ENCODE peak calls at places on chromosomes 1 and 21, in five cellular contexts. U is colonic mucosa, Q is astrocyte, I is lung, B is neural progenitor cell. S is an unnamed sample.

GRCh38 chr1:56473582-56474270 is 105.6 kb downstream of the PLPP3 start:
- DNase-seq in U (no peak), I (no peak), B (no peak), Q (peak), S (no peak)

GRCh38 chr1:98429851-98430496 is 231.5 kb upstream of the SNX7 start:
- DNase-seq in I (peak), B (peak), Q (no peak), U (no peak), S (no peak)

GRCh38 chr21:32004281-32004680 is 131.5 kb downstream of the HUNK start:
- DNase-seq in I (no peak), B (no peak), Q (no peak), U (no peak), S (no peak)

GRCh38 chr21:26042181-26042876 is 128.2 kb downstream of the APP start:
- DNase-seq in I (no peak), U (no peak), B (no peak), Q (no peak), S (no peak)

GRCh38 chr1:42981871-42982270 is 23.2 kb upstream of the SLC2A1 start:
- DNase-seq in Q (no peak), I (no peak), B (no peak), U (no peak), S (no peak)

GRCh38 chr1:64856564-64856963 is 109.8 kb downstream of the JAK1 start:
- DNase-seq in Q (no peak), B (no peak), U (peak), I (peak), S (peak)

GRCh38 chr1:117674521-117675400 is 68.9 kb downstream of the TENT5C start:
- DNase-seq in U (peak), B (no peak), I (no peak), Q (peak), S (no peak)

GRCh38 chr21:32524010-32524719 is 61.2 kb downstream of the TCP10L start:
- DNase-seq in U (no peak), Q (peak), B (peak), I (no peak), S (no peak)

GRCh38 chr1:74534241-74534640 is 21.8 kb upstream of the LRRC53 start:
- DNase-seq in B (no peak), I (no peak), U (no peak), Q (peak), S (no peak)

GRCh38 chr1:172599912-172600311 is 59.0 kb upstream of the FASLG start:
- DNase-seq in Q (no peak), I (no peak), B (no peak), U (no peak), S (no peak)

GRCh38 chr1:47559944-47560695 is 122.3 kb downstream of the FOXD2 start:
- DNase-seq in U (peak), I (no peak), Q (no peak), B (no peak), S (no peak)

GRCh38 chr1:65418522-65419185 is 1.8 kb upstream of the LEPR start:
- DNase-seq in U (no peak), I (no peak), B (no peak), Q (no peak), S (no peak)

GRCh38 chr21:39483917-39484316 is 32.1 kb downstream of the SH3BGR start:
- DNase-seq in I (no peak), Q (peak), B (no peak), U (no peak), S (no peak)

GRCh38 chr21:24204641-24205040 is 1402.6 kb downstream of the MRPL39 start:
- DNase-seq in Q (no peak), U (no peak), I (no peak), B (no peak), S (no peak)

GRCh38 chr1:93844262-93845045 is 34.6 kb downstream of the DNTTIP2 start:
- DNase-seq in Q (peak), U (peak), B (peak), I (peak), S (no peak)

GRCh38 chr1:71068325-71069240 is 12.3 kb downstream of the ZRANB2 start:
- DNase-seq in B (no peak), Q (no peak), I (no peak), U (no peak), S (no peak)

GRCh38 chr1:214541693-214542092 is 9.7 kb downstream of the PTPN14 start:
- DNase-seq in Q (no peak), U (no peak), I (no peak), B (no peak), S (no peak)

GRCh38 chr1:30757196-30757949 is at the start of gene LAPTM5:
- DNase-seq in U (peak), I (peak), Q (peak), B (no peak), S (peak)

GRCh38 chr1:33736496-33736895 is 127.4 kb upstream of the HMGB4 start:
- DNase-seq in Q (no peak), B (no peak), I (no peak), U (no peak), S (no peak)

GRCh38 chr1:202811296-202812175 is 782 bp downstream of the PCAT6 start:
- DNase-seq in Q (no peak), I (no peak), B (no peak), U (peak), S (peak)

GRCh38 chr1:59237905-59238304 is 59.0 kb upstream of the FGGY start:
- DNase-seq in Q (peak), B (no peak), U (no peak), I (no peak), S (no peak)

GRCh38 chr1:213669964-213670691 is 317.6 kb upstream of the PROX1 start:
- DNase-seq in U (peak), Q (no peak), B (no peak), I (no peak), S (no peak)

GRCh38 chr1:119735217-119735616 is 23.5 kb downstream of the PHGDH start:
- DNase-seq in B (no peak), I (no peak), U (no peak), Q (no peak), S (no peak)

GRCh38 chr1:171606402-171606941 is 15.6 kb upstream of the MYOCOS start:
- DNase-seq in I (no peak), U (no peak), Q (no peak), B (no peak), S (no peak)

GRCh38 chr1:66623812-66624211 is 89.9 kb downstream of the SGIP1 start:
- DNase-seq in Q (peak), B (no peak), U (no peak), I (no peak), S (no peak)

GRCh38 chr1:69504730-69505252 is 62.9 kb upstream of the LRRC7 start:
- DNase-seq in I (no peak), U (no peak), B (no peak), Q (no peak), S (no peak)

GRCh38 chr1:175922254-175922881 is 179.0 kb upstream of the TNR start:
- DNase-seq in B (no peak), Q (no peak), I (no peak), U (no peak), S (no peak)

GRCh38 chr1:154810571-154810970 is 59.5 kb downstream of the KCNN3 start:
- DNase-seq in I (no peak), B (no peak), Q (no peak), U (no peak), S (no peak)

GRCh38 chr1:81449786-81450185 is 350.9 kb upstream of the ADGRL2 start:
- DNase-seq in B (no peak), I (no peak), Q (peak), U (no peak), S (no peak)

GRCh38 chr1:187718527-187718926 is 889.8 kb downstream of the PLA2G4A start:
- DNase-seq in I (no peak), Q (no peak), B (no peak), U (no peak), S (no peak)

GRCh38 chr1:3014443-3015268 is 6.6 kb upstream of the ACTRT2 start:
- DNase-seq in Q (no peak), U (no peak), B (no peak), I (no peak), S (no peak)

GRCh38 chr1:216261631-216262030 is 161.6 kb downstream of the USH2A start:
- DNase-seq in Q (no peak), U (no peak), B (no peak), I (no peak), S (no peak)

DNA sequence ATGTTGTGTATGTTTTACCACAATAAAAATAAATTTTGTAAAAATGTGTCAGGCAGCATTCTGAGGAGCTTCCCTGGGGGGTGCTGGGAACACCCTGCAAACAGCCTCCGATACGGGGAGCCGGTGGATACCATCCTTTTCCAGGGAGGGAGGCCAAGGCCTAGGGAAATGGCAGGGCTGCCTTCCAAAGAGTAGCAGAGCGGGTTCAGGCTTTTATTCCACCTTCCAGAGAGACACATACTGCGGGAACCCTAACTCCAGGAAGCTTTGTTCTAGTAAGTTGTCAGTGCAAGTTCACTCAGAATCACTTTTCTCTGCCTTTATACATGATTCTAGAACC is 891 bp upstream of the TP53BP2 start:
- DNase-seq in U (peak), I (no peak), B (peak), Q (no peak), S (no peak)
- H3K27ac ChIP-seq in U (peak), I (peak), B (peak), Q (peak), S (peak)

DNA sequence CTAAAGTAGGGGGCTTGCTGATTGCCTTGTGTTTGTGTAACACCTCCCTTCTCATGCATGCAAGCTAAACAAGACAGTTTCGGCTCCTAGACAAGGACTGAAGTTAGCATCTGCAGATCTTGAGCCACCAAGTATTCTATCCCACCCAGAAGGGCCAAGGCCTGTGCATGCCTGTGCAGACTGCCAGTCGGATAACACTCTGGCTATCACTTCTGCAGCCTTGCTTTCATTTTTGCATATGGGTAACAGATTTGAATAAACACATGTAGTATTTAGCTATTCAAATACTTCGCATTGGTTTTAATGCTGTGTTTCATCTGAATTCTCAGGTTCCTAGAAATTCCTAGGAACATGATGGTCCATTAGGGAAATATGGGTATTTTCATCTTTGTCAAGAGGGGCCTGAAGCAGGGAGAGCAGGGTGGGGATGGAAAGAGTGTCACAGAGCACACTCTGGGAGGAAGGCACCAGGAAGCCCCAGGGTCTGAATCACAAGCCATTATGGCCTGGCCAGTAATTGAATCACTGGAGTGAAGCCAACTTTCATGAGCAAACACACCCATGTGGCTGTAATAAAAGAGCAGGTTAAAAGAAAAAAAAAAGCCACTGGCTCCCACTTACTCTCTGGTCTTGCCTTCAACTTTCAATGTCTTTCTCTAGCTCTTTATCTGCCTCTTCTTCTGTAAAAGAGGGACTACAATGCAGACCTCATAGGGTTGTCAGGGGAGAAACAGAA is 28.2 kb downstream of the GADD45A start:
- DNase-seq in B (no peak), U (peak), Q (peak), I (no peak), S (no peak)
- TF ChIP-seq CTCF in B (no peak), U (no peak), Q (no peak), I (no peak), S (no peak)

GRCh38 chr1:233631810-233632375 is 18.0 kb downstream of the KCNK1 start:
- DNase-seq in U (no peak), I (no peak), B (no peak), Q (no peak), S (no peak)

GRCh38 chr1:233635765-233636502 is 22.0 kb downstream of the KCNK1 start:
- DNase-seq in U (no peak), B (no peak), I (no peak), Q (peak), S (no peak)

GRCh38 chr1:233629305-233629935 is 15.5 kb downstream of the KCNK1 start:
- DNase-seq in Q (no peak), B (no peak), U (no peak), I (no peak), S (no peak)

GRCh38 chr1:233636503-233636877 is 22.6 kb downstream of the KCNK1 start:
- DNase-seq in U (no peak), B (no peak), I (no peak), Q (no peak), S (no peak)

DNA sequence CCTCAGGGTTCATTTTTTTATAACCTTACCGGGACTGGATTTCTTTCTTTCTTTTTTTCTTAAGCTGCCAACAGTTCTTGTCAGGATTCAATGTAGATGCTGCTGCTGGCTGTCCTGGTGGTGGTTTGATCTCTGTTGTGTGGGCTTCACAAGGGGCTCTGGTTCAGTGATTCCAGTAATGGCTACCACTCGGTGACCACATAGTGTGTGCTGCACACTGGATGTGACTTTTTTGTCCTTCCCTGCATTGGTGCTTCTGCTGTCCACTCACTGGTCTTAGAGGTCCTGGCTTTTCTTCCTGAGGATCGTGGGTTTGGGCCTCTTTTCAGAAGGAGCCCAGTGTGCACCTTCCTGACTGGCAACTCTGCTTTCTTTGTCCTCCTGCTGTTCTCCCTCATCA is 18.5 kb downstream of the KCNK1 start:
- DNase-seq in U (no peak), B (no peak), I (no peak), Q (no peak), S (no peak)
- H3K27ac ChIP-seq in U (no peak), B (no peak), I (no peak), Q (no peak), S (no peak)

GRCh38 chr1:226023735-226024134 is 24.6 kb upstream of the SDE2 start:
- DNase-seq in U (no peak), B (no peak), Q (no peak), I (no peak), S (no peak)
- TF ChIP-seq CTCF in U (no peak), B (no peak), Q (no peak), I (no peak), S (no peak)

DNA sequence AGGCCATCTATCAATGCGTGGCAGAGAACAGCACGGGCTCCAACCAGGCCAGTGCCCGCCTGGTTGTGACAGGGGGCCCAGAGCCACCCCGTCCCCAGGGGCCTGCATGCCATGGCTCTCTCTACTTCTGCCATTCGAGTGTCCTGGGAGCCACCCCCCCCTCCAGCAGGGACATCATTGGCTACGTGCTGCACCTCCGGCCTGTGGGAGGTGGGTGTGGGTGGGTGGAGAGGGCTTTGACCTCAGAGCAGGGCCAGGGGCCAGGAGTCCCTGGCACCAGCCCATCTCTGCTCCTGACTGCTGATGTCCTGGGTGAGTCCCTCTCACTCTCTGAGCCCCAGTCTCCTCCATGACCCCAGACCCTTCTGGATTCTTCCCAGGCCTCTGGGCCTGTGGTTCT is 25.3 kb downstream of the SLC27A3 start:
- DNase-seq in U (no peak), I (no peak), Q (no peak), B (no peak), S (peak)
- H3K27ac ChIP-seq in U (no peak), I (no peak), Q (no peak), B (no peak), S (no peak)

GRCh38 chr1:77888429-77889239 is at the start of gene NEXN:
- DNase-seq in B (peak), U (peak), Q (peak), I (peak), S (peak)
- TF ChIP-seq CTCF in B (no peak), U (no peak), Q (no peak), I (no peak), S (no peak)

DNA sequence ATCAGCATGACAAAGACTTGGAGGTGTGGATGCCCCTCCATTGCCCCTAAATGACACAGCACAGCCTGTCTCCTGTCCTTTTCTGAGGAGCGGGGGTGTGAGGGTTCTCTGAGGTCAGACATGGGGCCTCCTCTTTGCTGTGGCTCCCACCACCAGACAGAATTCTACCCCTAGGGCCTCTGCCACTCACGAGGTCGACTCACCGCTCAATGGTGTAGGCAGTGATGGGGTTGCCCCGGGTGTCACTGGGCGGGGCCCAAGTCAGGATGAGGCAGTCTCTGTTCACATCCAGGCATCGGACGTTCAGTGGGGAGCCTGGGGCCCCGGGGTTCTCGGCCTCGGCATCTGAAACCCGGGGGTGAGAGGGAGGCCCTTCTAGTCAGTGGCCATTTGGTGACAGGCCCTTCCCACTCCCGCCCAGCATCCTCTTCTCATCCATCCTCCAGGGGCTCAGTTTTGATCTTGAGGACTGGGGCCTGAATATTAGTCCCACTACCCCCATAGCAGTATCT is 19.9 kb downstream of the MYOM3 start:
- DNase-seq in U (no peak), I (no peak), B (no peak), Q (no peak), S (no peak)
- H3K27ac ChIP-seq in U (no peak), I (no peak), B (no peak), Q (no peak), S (no peak)

GRCh38 chr21:44742418-44743153 is 31.2 kb upstream of the TSPEAR start:
- DNase-seq in I (no peak), Q (no peak), U (no peak), B (no peak), S (no peak)
- TF ChIP-seq CTCF in I (no peak), Q (no peak), U (no peak), B (peak), S (no peak)